ENCODE peak calls at places on chromosomes 6 and 20, in six cellular contexts. One of them, this sample, is unnamed.

GRCh38 chr6:40440083-40440482 is 147.1 kb downstream of the LRFN2 start:
- DNase-seq in IMR-90: no peak
- DNase-seq in mesenchymal stem cell: no peak
- DNase-seq in H1: no peak
- DNase-seq in neuronal stem cell: no peak
- DNase-seq in trophoblast cell: no peak
- DNase-seq in this sample: no peak

GRCh38 chr6:75167851-75168250 is 38.0 kb downstream of the COL12A1 start:
- DNase-seq in H1: no peak
- DNase-seq in IMR-90: no peak
- DNase-seq in neuronal stem cell: no peak
- DNase-seq in mesenchymal stem cell: peak; percentile 43
- DNase-seq in trophoblast cell: peak; percentile 20
- DNase-seq in this sample: no peak

GRCh38 chr6:39521826-39522377 is 199.4 kb upstream of the KCNK16 start:
- DNase-seq in neuronal stem cell: no peak
- DNase-seq in trophoblast cell: no peak
- DNase-seq in mesenchymal stem cell: peak; percentile 28
- DNase-seq in IMR-90: no peak
- DNase-seq in H1: no peak
- DNase-seq in this sample: no peak

GRCh38 chr6:79610301-79611009 is 20.7 kb upstream of the SH3BGRL2 start:
- DNase-seq in IMR-90: no peak
- DNase-seq in mesenchymal stem cell: no peak
- DNase-seq in trophoblast cell: peak; percentile 87
- DNase-seq in H1: no peak
- DNase-seq in neuronal stem cell: no peak
- DNase-seq in this sample: no peak

GRCh38 chr20:21174425-21175239 is 48.8 kb downstream of the KIZ start:
- DNase-seq in IMR-90: no peak
- DNase-seq in H1: no peak
- DNase-seq in neuronal stem cell: no peak
- DNase-seq in trophoblast cell: no peak
- DNase-seq in mesenchymal stem cell: no peak
- DNase-seq in this sample: no peak

GRCh38 chr6:15443119-15443518 is 197.2 kb downstream of the JARID2 start:
- DNase-seq in neuronal stem cell: no peak
- DNase-seq in mesenchymal stem cell: peak; percentile 95
- DNase-seq in H1: no peak
- DNase-seq in IMR-90: peak; percentile 94
- DNase-seq in trophoblast cell: peak; percentile 29
- DNase-seq in this sample: no peak

GRCh38 chr6:153130515-153131036 is 506 bp downstream of the RGS17 start:
- DNase-seq in trophoblast cell: no peak
- DNase-seq in H1: no peak
- DNase-seq in neuronal stem cell: peak; percentile 8
- DNase-seq in IMR-90: no peak
- DNase-seq in mesenchymal stem cell: no peak
- DNase-seq in this sample: no peak

GRCh38 chr6:13709698-13710551 is 1.7 kb downstream of the RANBP9 start:
- DNase-seq in IMR-90: peak; percentile 79
- DNase-seq in neuronal stem cell: no peak
- DNase-seq in trophoblast cell: no peak
- DNase-seq in H1: no peak
- DNase-seq in mesenchymal stem cell: peak; percentile 64
- DNase-seq in this sample: no peak

GRCh38 chr6:151291145-151292055 is 51.6 kb downstream of the AKAP12 start:
- DNase-seq in H1: no peak
- DNase-seq in mesenchymal stem cell: peak; percentile 93
- DNase-seq in trophoblast cell: peak; percentile 25
- DNase-seq in IMR-90: peak; percentile 96
- DNase-seq in neuronal stem cell: no peak
- DNase-seq in this sample: peak; percentile 40

GRCh38 chr6:163756079-163756478 is 341.6 kb downstream of the QKI start:
- DNase-seq in mesenchymal stem cell: no peak
- DNase-seq in trophoblast cell: no peak
- DNase-seq in neuronal stem cell: no peak
- DNase-seq in H1: no peak
- DNase-seq in IMR-90: peak; percentile 21
- DNase-seq in this sample: no peak

GRCh38 chr6:37897321-37897720 is 77.8 kb downstream of the ZFAND3 start:
- DNase-seq in trophoblast cell: peak; percentile 76
- DNase-seq in IMR-90: peak; percentile 60
- DNase-seq in neuronal stem cell: no peak
- DNase-seq in mesenchymal stem cell: peak; percentile 61
- DNase-seq in H1: no peak
- DNase-seq in this sample: no peak

GRCh38 chr6:38508894-38509293 is 130.8 kb downstream of the BTBD9 start:
- DNase-seq in mesenchymal stem cell: peak; percentile 74
- DNase-seq in IMR-90: peak; percentile 79
- DNase-seq in H1: no peak
- DNase-seq in neuronal stem cell: no peak
- DNase-seq in trophoblast cell: peak; percentile 24
- DNase-seq in this sample: no peak

GRCh38 chr6:31143148-31143547 is 4.3 kb upstream of the PSORS1C2 start:
- DNase-seq in trophoblast cell: peak; percentile 59
- DNase-seq in IMR-90: peak; percentile 78
- DNase-seq in H1: no peak
- DNase-seq in mesenchymal stem cell: peak; percentile 83
- DNase-seq in neuronal stem cell: no peak
- DNase-seq in this sample: peak; percentile 92

GRCh38 chr6:150874184-150874583 is 8.7 kb downstream of the MTHFD1L start:
- DNase-seq in H1: no peak
- DNase-seq in mesenchymal stem cell: no peak
- DNase-seq in IMR-90: no peak
- DNase-seq in neuronal stem cell: no peak
- DNase-seq in trophoblast cell: no peak
- DNase-seq in this sample: no peak

GRCh38 chr20:40687384-40688128 is 1.5 kb downstream of the MAFB start:
- DNase-seq in trophoblast cell: no peak
- DNase-seq in mesenchymal stem cell: peak; percentile 46
- DNase-seq in H1: no peak
- DNase-seq in neuronal stem cell: peak; percentile 56
- DNase-seq in IMR-90: no peak
- DNase-seq in this sample: peak; percentile 58

GRCh38 chr6:158080849-158081656 is 87.0 kb downstream of the SERAC1 start:
- DNase-seq in trophoblast cell: no peak
- DNase-seq in IMR-90: no peak
- DNase-seq in mesenchymal stem cell: no peak
- DNase-seq in H1: no peak
- DNase-seq in neuronal stem cell: no peak
- DNase-seq in this sample: no peak

GRCh38 chr6:28490191-28490890 is 25.3 kb downstream of the GPX6 start:
- DNase-seq in H1: no peak
- DNase-seq in mesenchymal stem cell: no peak
- DNase-seq in IMR-90: peak; percentile 19
- DNase-seq in neuronal stem cell: no peak
- DNase-seq in trophoblast cell: peak; percentile 13
- DNase-seq in this sample: no peak

GRCh38 chr6:46956409-46956808 is 34.7 kb upstream of the ADGRF5 start:
- DNase-seq in trophoblast cell: no peak
- DNase-seq in neuronal stem cell: no peak
- DNase-seq in IMR-90: no peak
- DNase-seq in H1: no peak
- DNase-seq in mesenchymal stem cell: no peak
- DNase-seq in this sample: no peak

GRCh38 chr6:166485651-166486535 is 100.6 kb downstream of the RAMACL start:
- DNase-seq in trophoblast cell: no peak
- DNase-seq in IMR-90: no peak
- DNase-seq in H1: no peak
- DNase-seq in mesenchymal stem cell: no peak
- DNase-seq in neuronal stem cell: no peak
- DNase-seq in this sample: no peak

GRCh38 chr6:166488081-166488685 is 98.3 kb downstream of the RAMACL start:
- DNase-seq in trophoblast cell: no peak
- DNase-seq in neuronal stem cell: no peak
- DNase-seq in mesenchymal stem cell: peak; percentile 16
- DNase-seq in IMR-90: peak; percentile 39
- DNase-seq in H1: no peak
- DNase-seq in this sample: no peak

GRCh38 chr6:166484863-166485262 is 101.6 kb downstream of the RAMACL start:
- DNase-seq in H1: no peak
- DNase-seq in mesenchymal stem cell: no peak
- DNase-seq in IMR-90: no peak
- DNase-seq in neuronal stem cell: no peak
- DNase-seq in trophoblast cell: no peak
- DNase-seq in this sample: no peak

GRCh38 chr6:166487148-166487547 is 99.3 kb downstream of the RAMACL start:
- DNase-seq in H1: no peak
- DNase-seq in neuronal stem cell: no peak
- DNase-seq in trophoblast cell: no peak
- DNase-seq in IMR-90: no peak
- DNase-seq in mesenchymal stem cell: no peak
- DNase-seq in this sample: no peak

GRCh38 chr6:166486536-166486880 is 100.0 kb downstream of the RAMACL start:
- DNase-seq in H1: no peak
- DNase-seq in IMR-90: no peak
- DNase-seq in trophoblast cell: no peak
- DNase-seq in mesenchymal stem cell: no peak
- DNase-seq in neuronal stem cell: no peak
- DNase-seq in this sample: no peak
- H4K91ac ChIP-seq in H1: no peak overlapping the region
- H4K91ac ChIP-seq in IMR-90: no peak overlapping the region
- H4K91ac ChIP-seq in trophoblast cell: no peak overlapping the region
- H4K91ac ChIP-seq in mesenchymal stem cell: peak overlapping the region; percentile 22
- H4K91ac ChIP-seq in neuronal stem cell: no peak overlapping the region
- H4K91ac ChIP-seq in this sample: no peak overlapping the region

GRCh38 chr20:6069669-6070068 is 15.8 kb upstream of the LRRN4 start:
- DNase-seq in H1: no peak
- DNase-seq in neuronal stem cell: no peak
- DNase-seq in trophoblast cell: no peak
- DNase-seq in IMR-90: no peak
- DNase-seq in mesenchymal stem cell: no peak
- DNase-seq in this sample: no peak

GRCh38 chr20:6066582-6066981 is 12.7 kb upstream of the LRRN4 start:
- DNase-seq in IMR-90: no peak
- DNase-seq in neuronal stem cell: no peak
- DNase-seq in trophoblast cell: no peak
- DNase-seq in H1: no peak
- DNase-seq in mesenchymal stem cell: no peak
- DNase-seq in this sample: no peak

GRCh38 chr20:6071162-6071695 is 17.4 kb upstream of the LRRN4 start:
- DNase-seq in IMR-90: no peak
- DNase-seq in H1: no peak
- DNase-seq in mesenchymal stem cell: no peak
- DNase-seq in trophoblast cell: no peak
- DNase-seq in neuronal stem cell: no peak
- DNase-seq in this sample: no peak

GRCh38 chr20:6067765-6068318 is 14.0 kb upstream of the LRRN4 start:
- DNase-seq in neuronal stem cell: no peak
- DNase-seq in mesenchymal stem cell: no peak
- DNase-seq in H1: no peak
- DNase-seq in trophoblast cell: no peak
- DNase-seq in IMR-90: no peak
- DNase-seq in this sample: no peak
- H4K91ac ChIP-seq in neuronal stem cell: no peak overlapping the region
- H4K91ac ChIP-seq in mesenchymal stem cell: no peak overlapping the region
- H4K91ac ChIP-seq in H1: no peak overlapping the region
- H4K91ac ChIP-seq in trophoblast cell: no peak overlapping the region
- H4K91ac ChIP-seq in IMR-90: no peak overlapping the region
- H4K91ac ChIP-seq in this sample: no peak overlapping the region

DNA sequence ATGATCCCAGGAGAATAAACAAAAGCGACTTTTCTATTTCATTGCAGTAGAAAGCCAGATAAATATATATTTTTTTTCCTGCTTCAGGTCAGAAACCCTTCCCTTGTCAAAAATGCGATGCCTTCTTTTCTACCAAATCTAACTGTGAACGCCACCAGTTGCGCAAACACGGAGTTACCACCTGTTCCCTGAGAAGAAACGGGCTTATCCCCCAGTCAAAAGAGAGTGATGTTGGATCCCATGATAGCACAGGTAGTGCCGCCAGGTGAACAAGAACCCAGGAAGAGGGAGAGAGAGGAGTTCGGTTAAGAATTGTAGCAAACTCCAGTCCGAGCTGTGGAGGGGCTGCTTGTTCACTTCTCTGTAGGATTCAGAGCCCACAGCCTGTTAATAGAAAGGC is 72.6 kb downstream of the SSR1 start:
- DNase-seq in neuronal stem cell: no peak
- DNase-seq in mesenchymal stem cell: no peak
- DNase-seq in IMR-90: no peak
- DNase-seq in H1: no peak
- DNase-seq in trophoblast cell: no peak
- DNase-seq in this sample: no peak
- H4K91ac ChIP-seq in neuronal stem cell: no peak overlapping the region
- H4K91ac ChIP-seq in mesenchymal stem cell: no peak overlapping the region
- H4K91ac ChIP-seq in IMR-90: no peak overlapping the region
- H4K91ac ChIP-seq in H1: no peak overlapping the region
- H4K91ac ChIP-seq in trophoblast cell: no peak overlapping the region
- H4K91ac ChIP-seq in this sample: no peak overlapping the region

DNA sequence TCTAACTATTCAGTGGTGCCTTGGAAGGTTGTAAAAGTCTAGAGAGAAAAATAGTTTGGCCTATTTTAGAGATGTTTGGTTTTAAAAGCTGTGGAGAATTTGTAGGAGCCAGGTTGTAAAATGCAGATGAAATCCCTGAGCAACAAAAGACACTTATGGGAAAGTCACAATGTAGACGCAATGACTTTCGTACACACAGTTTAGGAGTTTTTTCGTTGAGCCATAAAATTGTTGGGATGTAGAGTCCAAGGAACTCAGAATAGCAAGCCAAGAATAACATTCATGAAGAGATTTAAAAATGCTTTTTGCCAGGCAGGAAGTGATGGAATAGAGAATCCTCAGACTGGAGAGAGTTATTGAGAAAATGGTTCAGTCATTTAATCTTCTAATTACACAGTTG is 11.5 kb upstream of the PROKR2 start:
- DNase-seq in IMR-90: no peak
- DNase-seq in neuronal stem cell: no peak
- DNase-seq in trophoblast cell: no peak
- DNase-seq in H1: no peak
- DNase-seq in mesenchymal stem cell: no peak
- DNase-seq in this sample: no peak
- H4K91ac ChIP-seq in IMR-90: no peak overlapping the region
- H4K91ac ChIP-seq in neuronal stem cell: no peak overlapping the region
- H4K91ac ChIP-seq in trophoblast cell: no peak overlapping the region
- H4K91ac ChIP-seq in H1: no peak overlapping the region
- H4K91ac ChIP-seq in mesenchymal stem cell: no peak overlapping the region
- H4K91ac ChIP-seq in this sample: no peak overlapping the region

GRCh38 chr20:63224272-63225081 is 8.5 kb upstream of the YTHDF1 start:
- DNase-seq in trophoblast cell: peak; percentile 86
- DNase-seq in IMR-90: peak; percentile 44
- DNase-seq in neuronal stem cell: no peak
- DNase-seq in H1: no peak
- DNase-seq in mesenchymal stem cell: peak; percentile 61
- DNase-seq in this sample: no peak
- H4K91ac ChIP-seq in trophoblast cell: peak overlapping the region; percentile 91
- H4K91ac ChIP-seq in IMR-90: no peak overlapping the region
- H4K91ac ChIP-seq in neuronal stem cell: no peak overlapping the region
- H4K91ac ChIP-seq in H1: peak overlapping the region; percentile 42
- H4K91ac ChIP-seq in mesenchymal stem cell: no peak overlapping the region
- H4K91ac ChIP-seq in this sample: no peak overlapping the region

This sample was measured in H9.